ENCODE peak calls at places on chromosome 13, in five cellular contexts. E is cardiac fibroblast, F is type B pancreatic cell, S is activated T-cell treated with anti-CD3 and anti-CD28 coated beads for 1 hour, O is HS-5. T is an unnamed sample.

GRCh38 chr13:73833331-73834070 is 300.7 kb downstream of the KLF12 start:
- DNase-seq in E (peak), F (no peak), S (no peak), O (no peak), T (no peak)

GRCh38 chr13:40121711-40122110 is 466.2 kb downstream of the COG6 start:
- DNase-seq in E (no peak), F (no peak), S (no peak), O (no peak), T (no peak)

GRCh38 chr13:76035711-76036110 is 399.6 kb downstream of the LMO7 start:
- DNase-seq in E (peak), F (no peak), S (no peak), O (no peak), T (no peak)

GRCh38 chr13:109737606-109738005 is 48.8 kb downstream of the IRS2 start:
- DNase-seq in E (peak), F (no peak), S (no peak), O (no peak), T (no peak)

GRCh38 chr13:102589291-102589822 is 7.4 kb upstream of the TPP2 start:
- DNase-seq in E (no peak), F (no peak), S (no peak), O (no peak), T (no peak)

GRCh38 chr13:41017744-41018582 is 1.2 kb downstream of the ELF1 start:
- DNase-seq in E (no peak), F (no peak), S (no peak), O (no peak), T (no peak)

GRCh38 chr13:36675213-36675536 is 1.4 kb downstream of the SERTM1 start:
- DNase-seq in E (no peak), F (no peak), S (no peak), O (no peak), T (no peak)

GRCh38 chr13:112172641-112173171 is 105.8 kb downstream of the SOX1 start:
- DNase-seq in E (no peak), F (no peak), S (no peak), O (no peak), T (no peak)

GRCh38 chr13:33260168-33261098 is 25.1 kb downstream of the STARD13 start:
- DNase-seq in E (peak), F (no peak), S (no peak), O (no peak), T (no peak)

GRCh38 chr13:94711561-94712286 is 621 bp downstream of the SOX21 start:
- DNase-seq in E (peak), F (no peak), S (no peak), O (no peak), T (no peak)

GRCh38 chr13:99577934-99578917 is 77.0 kb downstream of the TM9SF2 start:
- DNase-seq in E (peak), F (no peak), S (no peak), O (no peak), T (no peak)

GRCh38 chr13:75636339-75637095 is 387 bp downstream of the LMO7 start:
- DNase-seq in E (peak), F (no peak), S (peak), O (no peak), T (peak)

GRCh38 chr13:19862511-19863313 is 737 bp downstream of the ZMYM5 start:
- DNase-seq in E (peak), F (no peak), S (peak), O (no peak), T (peak)